ENCODE peak calls at places on chromosomes 11 and 22, in seven cellular contexts. I is fibroblast of lung, L is fibroblast of the aortic adventitia, M is upper lobe of right lung, V is IMR-90, Z is testis, O is choroid plexus epithelial cell. J is an unnamed sample.

GRCh38 chr22:43796567-43796966 is 15.5 kb downstream of the EFCAB6 start:
- DNase-seq in I (peak; percentile 56), L (peak; percentile 88), M (no peak), V (peak; percentile 81), Z (peak; percentile 46), O (peak; percentile 67), J (peak; percentile 59)

GRCh38 chr11:70487763-70488162 is 89.4 kb downstream of the CTTN start:
- DNase-seq in I (no peak), L (no peak), M (no peak), V (no peak), Z (no peak), O (no peak), J (no peak)

GRCh38 chr11:1762537-1763302 is 1.0 kb downstream of the CTSD start:
- DNase-seq in I (no peak), L (peak; percentile 56), M (peak; percentile 82), V (no peak), Z (peak; percentile 79), O (peak; percentile 39), J (peak; percentile 74)

GRCh38 chr11:128294685-128295079 is 292.7 kb downstream of the ETS1 start:
- DNase-seq in I (peak; percentile 78), L (peak; percentile 44), M (no peak), V (peak; percentile 63), Z (no peak), O (peak; percentile 48), J (peak; percentile 25)

GRCh38 chr11:100870138-100870537 is 183.1 kb downstream of the ARHGAP42 start:
- DNase-seq in I (no peak), L (no peak), M (no peak), V (no peak), Z (no peak), O (no peak), J (no peak)

GRCh38 chr11:34654491-34655334 is 33.8 kb downstream of the EHF start:
- DNase-seq in I (peak; percentile 53), L (peak; percentile 62), M (peak; percentile 88), V (peak; percentile 66), Z (no peak), O (peak; percentile 56), J (peak; percentile 80)

GRCh38 chr11:45075952-45076351 is 70.5 kb upstream of the PRDM11 start:
- DNase-seq in I (no peak), L (no peak), M (no peak), V (no peak), Z (no peak), O (no peak), J (no peak)

GRCh38 chr11:73359930-73360742 is 16.1 kb upstream of the RELT start:
- DNase-seq in I (peak; percentile 39), L (peak; percentile 55), M (no peak), V (peak; percentile 49), Z (peak; percentile 39), O (peak; percentile 71), J (no peak)

GRCh38 chr22:33538277-33538885 is 381.9 kb downstream of the LARGE1 start:
- DNase-seq in I (no peak), L (no peak), M (no peak), V (no peak), Z (no peak), O (no peak), J (no peak)

GRCh38 chr11:64742087-64742939 is 1.6 kb downstream of the RASGRP2 start:
- DNase-seq in I (no peak), L (no peak), M (no peak), V (no peak), Z (no peak), O (peak; percentile 47), J (no peak)

GRCh38 chr22:31049815-31050420 is 31.2 kb upstream of the SMTN start:
- DNase-seq in I (no peak), L (no peak), M (no peak), V (no peak), Z (no peak), O (no peak), J (no peak)

GRCh38 chr11:107457205-107457557 is 444 bp downstream of the CWF19L2 start:
- DNase-seq in I (peak; percentile 15), L (no peak), M (no peak), V (peak; percentile 1), Z (no peak), O (peak; percentile 15), J (peak; percentile 11)

GRCh38 chr11:64271339-64272132 is 12.9 kb downstream of the BAD start:
- DNase-seq in I (peak; percentile 96), L (peak; percentile 92), M (peak; percentile 93), V (peak; percentile 92), Z (peak; percentile 93), O (peak; percentile 97), J (peak; percentile 95)

GRCh38 chr11:66595245-66595904 is 2.4 kb downstream of the CCS start:
- DNase-seq in I (peak; percentile 57), L (peak; percentile 82), M (no peak), V (peak; percentile 76), Z (peak; percentile 66), O (peak; percentile 89), J (no peak)

GRCh38 chr22:38167988-38168407 is 13.6 kb downstream of the PLA2G6 start:
- DNase-seq in I (no peak), L (no peak), M (no peak), V (no peak), Z (peak; percentile 56), O (no peak), J (peak; percentile 61)

GRCh38 chr22:27581688-27582087 is 219.9 kb downstream of the MN1 start:
- DNase-seq in I (no peak), L (peak; percentile 84), M (no peak), V (peak; percentile 17), Z (peak; percentile 92), O (peak; percentile 55), J (no peak)

GRCh38 chr11:130146797-130147196 is 12.8 kb upstream of the ST14 start:
- DNase-seq in I (no peak), L (no peak), M (no peak), V (no peak), Z (peak; percentile 34), O (no peak), J (no peak)

GRCh38 chr11:60880635-60881282 is 13.4 kb downstream of the ZP1 start:
- DNase-seq in I (no peak), L (no peak), M (no peak), V (no peak), Z (peak; percentile 34), O (no peak), J (no peak)

GRCh38 chr22:42615092-42615859 is 593 bp upstream of the POLDIP3 start:
- DNase-seq in I (peak; percentile 100), L (peak; percentile 98), M (peak; percentile 87), V (peak; percentile 100), Z (peak; percentile 92), O (peak; percentile 99), J (peak; percentile 95)

GRCh38 chr11:121100943-121101342 is at the start of gene TECTA:
- DNase-seq in I (no peak), L (no peak), M (no peak), V (no peak), Z (no peak), O (no peak), J (no peak)

GRCh38 chr11:118612378-118612777 is 5.0 kb downstream of the PHLDB1 start:
- DNase-seq in I (peak; percentile 33), L (peak; percentile 73), M (no peak), V (peak; percentile 23), Z (no peak), O (no peak), J (no peak)

GRCh38 chr22:20456064-20456721 is 18.6 kb upstream of the SCARF2 start:
- DNase-seq in I (peak; percentile 83), L (peak; percentile 87), M (peak; percentile 82), V (peak; percentile 86), Z (peak; percentile 87), O (peak; percentile 91), J (peak; percentile 81)

GRCh38 chr22:46072030-46072881 is 78.1 kb upstream of the PPARA start:
- DNase-seq in I (peak; percentile 69), L (peak; percentile 57), M (peak; percentile 93), V (peak; percentile 61), Z (peak; percentile 44), O (peak; percentile 65), J (peak; percentile 71)

GRCh38 chr22:27930246-27931060 is 11.4 kb upstream of the PITPNB start:
- DNase-seq in I (no peak), L (no peak), M (no peak), V (peak; percentile 35), Z (no peak), O (no peak), J (peak; percentile 96)

GRCh38 chr11:113581713-113582112 is 106.5 kb upstream of the DRD2 start:
- DNase-seq in I (no peak), L (no peak), M (no peak), V (no peak), Z (no peak), O (no peak), J (no peak)

GRCh38 chr11:94602430-94603372 is 35.5 kb downstream of the PIWIL4 start:
- DNase-seq in I (peak; percentile 77), L (peak; percentile 86), M (peak; percentile 71), V (peak; percentile 86), Z (peak; percentile 71), O (peak; percentile 88), J (peak; percentile 94)

DNA sequence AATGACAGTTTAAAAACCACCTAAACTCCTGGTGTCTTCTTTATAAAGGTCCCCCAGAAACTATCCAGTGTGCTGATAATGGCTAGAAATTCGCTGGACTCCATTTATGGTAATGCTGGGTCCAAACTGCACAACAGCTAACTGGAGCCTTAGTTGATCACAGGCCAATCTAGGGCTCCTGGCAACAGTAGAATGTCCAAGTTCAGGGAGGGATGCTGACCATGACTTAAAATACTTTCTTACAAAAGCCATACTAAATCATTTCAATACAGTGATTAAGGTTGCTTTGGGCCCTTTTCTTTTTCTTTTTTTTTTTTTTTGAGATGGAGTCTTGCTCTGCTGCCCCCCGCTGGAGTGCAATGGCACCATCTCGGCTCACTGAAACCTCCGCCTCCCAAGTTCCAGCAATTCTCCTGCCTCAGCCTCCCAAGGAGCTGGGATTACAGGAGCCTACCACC is 14.5 kb upstream of the GAB2 start:
- DNase-seq in I (no peak), L (peak; percentile 39), M (no peak), V (no peak), Z (no peak), O (no peak), J (no peak)
- TF ChIP-seq CTCF in I (peak; percentile 40), L (peak; percentile 53), M (peak; percentile 51), V (peak; percentile 40), Z (peak; percentile 19), O (peak; percentile 50), J (peak; percentile 23)

DNA sequence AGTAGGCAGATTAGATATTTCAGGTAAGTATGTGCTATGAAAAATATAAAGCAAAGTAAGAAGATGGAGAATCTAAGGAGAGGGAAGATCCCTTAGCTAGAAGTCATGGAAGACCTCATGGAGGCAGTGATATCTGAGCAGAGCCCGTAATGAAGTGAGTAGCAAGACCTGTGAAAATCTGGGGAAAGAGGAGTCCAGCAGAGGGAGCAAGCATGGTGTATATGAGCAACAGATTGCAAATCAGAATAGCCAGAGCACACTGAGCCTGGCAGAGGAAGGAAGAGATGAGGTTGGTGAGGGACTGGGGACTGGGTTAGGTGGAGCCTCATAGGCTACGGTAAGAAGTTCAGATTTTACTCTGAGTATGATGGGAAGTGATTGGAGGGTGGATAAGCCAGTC is 9.4 kb downstream of the LHFPL7 start:
- DNase-seq in I (peak; percentile 7), L (peak; percentile 32), M (no peak), V (no peak), Z (no peak), O (peak; percentile 62), J (peak; percentile 55)
- TF ChIP-seq CTCF in I (peak; percentile 45), L (peak; percentile 42), M (no peak), V (no peak), Z (no peak), O (peak; percentile 66), J (peak; percentile 57)

GRCh38 chr11:112355726-112356125 is 95.1 kb upstream of the PLET1 start:
- DNase-seq in I (peak; percentile 12), L (peak; percentile 27), M (peak; percentile 73), V (peak; percentile 35), Z (peak; percentile 59), O (peak; percentile 47), J (peak; percentile 55)
- TF ChIP-seq CTCF in I (peak; percentile 37), L (peak; percentile 10), M (peak; percentile 17), V (peak; percentile 36), Z (peak; percentile 10), O (peak; percentile 47), J (peak; percentile 45)

GRCh38 chr11:78961938-78962701 is 387.5 kb upstream of the NARS2 start:
- DNase-seq in I (peak; percentile 68), L (peak; percentile 51), M (no peak), V (peak; percentile 48), Z (peak; percentile 71), O (peak; percentile 36), J (peak; percentile 29)
- TF ChIP-seq CTCF in I (no peak), L (no peak), M (no peak), V (no peak), Z (no peak), O (no peak), J (no peak)